ENCODE peak calls at places on chromosome 10, in seven cellular contexts. One of them, this sample, is unnamed.

GRCh38 chr10:102729090-102730026 is 14.4 kb upstream of the WBP1L start:
- DNase-seq in stimulated activated CD4-positive, alpha-beta T cell treated with anti-CD3 and anti-CD28 coated beads, Interleukin-1b, Interleukin-23, amount 100 ng/mL, for 24 hours: no peak
- DNase-seq in activated naive CD8-positive, alpha-beta T cell treated with anti-CD3 and anti-CD28 coated beads for 36 hours: peak; percentile 47
- DNase-seq in germinal center: peak; percentile 52
- DNase-seq in NCI-H526: peak; percentile 73
- DNase-seq in mesendoderm: peak; percentile 86
- DNase-seq in activated T-cell treated with anti-CD3 and anti-CD28 coated beads for 24 hours: peak; percentile 25
- DNase-seq in this sample: no peak

GRCh38 chr10:123496996-123497660 is 169.0 kb upstream of the GPR26 start:
- DNase-seq in mesendoderm: peak; percentile 71
- DNase-seq in NCI-H526: peak; percentile 71
- DNase-seq in activated T-cell treated with anti-CD3 and anti-CD28 coated beads for 24 hours: no peak
- DNase-seq in stimulated activated CD4-positive, alpha-beta T cell treated with anti-CD3 and anti-CD28 coated beads, Interleukin-1b, Interleukin-23, amount 100 ng/mL, for 24 hours: no peak
- DNase-seq in activated naive CD8-positive, alpha-beta T cell treated with anti-CD3 and anti-CD28 coated beads for 36 hours: no peak
- DNase-seq in germinal center: no peak
- DNase-seq in this sample: no peak

GRCh38 chr10:69348824-69349541 is 67.7 kb downstream of the TACR2 start:
- DNase-seq in activated naive CD8-positive, alpha-beta T cell treated with anti-CD3 and anti-CD28 coated beads for 36 hours: no peak
- DNase-seq in NCI-H526: no peak
- DNase-seq in germinal center: peak; percentile 64
- DNase-seq in mesendoderm: no peak
- DNase-seq in stimulated activated CD4-positive, alpha-beta T cell treated with anti-CD3 and anti-CD28 coated beads, Interleukin-1b, Interleukin-23, amount 100 ng/mL, for 24 hours: no peak
- DNase-seq in activated T-cell treated with anti-CD3 and anti-CD28 coated beads for 24 hours: no peak
- DNase-seq in this sample: no peak

GRCh38 chr10:5615263-5615820 is 51.1 kb downstream of the ASB13 start:
- DNase-seq in stimulated activated CD4-positive, alpha-beta T cell treated with anti-CD3 and anti-CD28 coated beads, Interleukin-1b, Interleukin-23, amount 100 ng/mL, for 24 hours: no peak
- DNase-seq in activated naive CD8-positive, alpha-beta T cell treated with anti-CD3 and anti-CD28 coated beads for 36 hours: no peak
- DNase-seq in NCI-H526: no peak
- DNase-seq in mesendoderm: no peak
- DNase-seq in germinal center: no peak
- DNase-seq in activated T-cell treated with anti-CD3 and anti-CD28 coated beads for 24 hours: no peak
- DNase-seq in this sample: no peak

GRCh38 chr10:23238015-23238414 is 45.9 kb downstream of the PTF1A start:
- DNase-seq in activated T-cell treated with anti-CD3 and anti-CD28 coated beads for 24 hours: no peak
- DNase-seq in activated naive CD8-positive, alpha-beta T cell treated with anti-CD3 and anti-CD28 coated beads for 36 hours: no peak
- DNase-seq in germinal center: no peak
- DNase-seq in mesendoderm: no peak
- DNase-seq in stimulated activated CD4-positive, alpha-beta T cell treated with anti-CD3 and anti-CD28 coated beads, Interleukin-1b, Interleukin-23, amount 100 ng/mL, for 24 hours: no peak
- DNase-seq in NCI-H526: no peak
- DNase-seq in this sample: no peak

GRCh38 chr10:122703483-122704448 is 4.1 kb upstream of the C10orf120 start:
- DNase-seq in NCI-H526: peak; percentile 74
- DNase-seq in germinal center: peak; percentile 47
- DNase-seq in activated naive CD8-positive, alpha-beta T cell treated with anti-CD3 and anti-CD28 coated beads for 36 hours: peak; percentile 61
- DNase-seq in activated T-cell treated with anti-CD3 and anti-CD28 coated beads for 24 hours: peak; percentile 36
- DNase-seq in stimulated activated CD4-positive, alpha-beta T cell treated with anti-CD3 and anti-CD28 coated beads, Interleukin-1b, Interleukin-23, amount 100 ng/mL, for 24 hours: peak; percentile 15
- DNase-seq in mesendoderm: peak; percentile 80
- DNase-seq in this sample: peak; percentile 57

GRCh38 chr10:30671011-30671616 is 41.6 kb upstream of the LYZL2 start:
- DNase-seq in activated naive CD8-positive, alpha-beta T cell treated with anti-CD3 and anti-CD28 coated beads for 36 hours: no peak
- DNase-seq in mesendoderm: peak; percentile 83
- DNase-seq in germinal center: peak; percentile 36
- DNase-seq in NCI-H526: peak; percentile 53
- DNase-seq in activated T-cell treated with anti-CD3 and anti-CD28 coated beads for 24 hours: peak; percentile 28
- DNase-seq in stimulated activated CD4-positive, alpha-beta T cell treated with anti-CD3 and anti-CD28 coated beads, Interleukin-1b, Interleukin-23, amount 100 ng/mL, for 24 hours: no peak
- DNase-seq in this sample: peak; percentile 41

GRCh38 chr10:113294868-113295267 is 258.0 kb upstream of the HABP2 start:
- DNase-seq in activated naive CD8-positive, alpha-beta T cell treated with anti-CD3 and anti-CD28 coated beads for 36 hours: no peak
- DNase-seq in germinal center: no peak
- DNase-seq in mesendoderm: no peak
- DNase-seq in activated T-cell treated with anti-CD3 and anti-CD28 coated beads for 24 hours: no peak
- DNase-seq in stimulated activated CD4-positive, alpha-beta T cell treated with anti-CD3 and anti-CD28 coated beads, Interleukin-1b, Interleukin-23, amount 100 ng/mL, for 24 hours: no peak
- DNase-seq in NCI-H526: no peak
- DNase-seq in this sample: no peak

GRCh38 chr10:85642421-85643170 is 724.0 kb downstream of the GRID1 start:
- DNase-seq in mesendoderm: peak; percentile 94
- DNase-seq in activated naive CD8-positive, alpha-beta T cell treated with anti-CD3 and anti-CD28 coated beads for 36 hours: no peak
- DNase-seq in activated T-cell treated with anti-CD3 and anti-CD28 coated beads for 24 hours: no peak
- DNase-seq in germinal center: no peak
- DNase-seq in stimulated activated CD4-positive, alpha-beta T cell treated with anti-CD3 and anti-CD28 coated beads, Interleukin-1b, Interleukin-23, amount 100 ng/mL, for 24 hours: no peak
- DNase-seq in NCI-H526: no peak
- DNase-seq in this sample: no peak

GRCh38 chr10:63491558-63492316 is 26.0 kb upstream of the JMJD1C start:
- DNase-seq in activated naive CD8-positive, alpha-beta T cell treated with anti-CD3 and anti-CD28 coated beads for 36 hours: no peak
- DNase-seq in activated T-cell treated with anti-CD3 and anti-CD28 coated beads for 24 hours: no peak
- DNase-seq in stimulated activated CD4-positive, alpha-beta T cell treated with anti-CD3 and anti-CD28 coated beads, Interleukin-1b, Interleukin-23, amount 100 ng/mL, for 24 hours: no peak
- DNase-seq in NCI-H526: no peak
- DNase-seq in mesendoderm: peak; percentile 67
- DNase-seq in germinal center: no peak
- DNase-seq in this sample: no peak

GRCh38 chr10:78657622-78658165 is 411.1 kb upstream of the ZMIZ1 start:
- DNase-seq in germinal center: peak; percentile 83
- DNase-seq in activated T-cell treated with anti-CD3 and anti-CD28 coated beads for 24 hours: peak; percentile 56
- DNase-seq in mesendoderm: peak; percentile 80
- DNase-seq in NCI-H526: peak; percentile 91
- DNase-seq in stimulated activated CD4-positive, alpha-beta T cell treated with anti-CD3 and anti-CD28 coated beads, Interleukin-1b, Interleukin-23, amount 100 ng/mL, for 24 hours: peak; percentile 43
- DNase-seq in activated naive CD8-positive, alpha-beta T cell treated with anti-CD3 and anti-CD28 coated beads for 36 hours: peak; percentile 66
- DNase-seq in this sample: peak; percentile 56

GRCh38 chr10:29861811-29862505 is 197.4 kb downstream of the JCAD start:
- DNase-seq in activated T-cell treated with anti-CD3 and anti-CD28 coated beads for 24 hours: no peak
- DNase-seq in stimulated activated CD4-positive, alpha-beta T cell treated with anti-CD3 and anti-CD28 coated beads, Interleukin-1b, Interleukin-23, amount 100 ng/mL, for 24 hours: no peak
- DNase-seq in NCI-H526: no peak
- DNase-seq in mesendoderm: no peak
- DNase-seq in activated naive CD8-positive, alpha-beta T cell treated with anti-CD3 and anti-CD28 coated beads for 36 hours: no peak
- DNase-seq in germinal center: no peak
- DNase-seq in this sample: no peak

GRCh38 chr10:484925-485661 is 204.4 kb downstream of the DIP2C start:
- DNase-seq in activated T-cell treated with anti-CD3 and anti-CD28 coated beads for 24 hours: no peak
- DNase-seq in mesendoderm: no peak
- DNase-seq in germinal center: no peak
- DNase-seq in stimulated activated CD4-positive, alpha-beta T cell treated with anti-CD3 and anti-CD28 coated beads, Interleukin-1b, Interleukin-23, amount 100 ng/mL, for 24 hours: no peak
- DNase-seq in NCI-H526: no peak
- DNase-seq in activated naive CD8-positive, alpha-beta T cell treated with anti-CD3 and anti-CD28 coated beads for 36 hours: peak; percentile 13
- DNase-seq in this sample: no peak

GRCh38 chr10:79070611-79071534 is 2.1 kb downstream of the ZMIZ1 start:
- DNase-seq in NCI-H526: peak; percentile 72
- DNase-seq in stimulated activated CD4-positive, alpha-beta T cell treated with anti-CD3 and anti-CD28 coated beads, Interleukin-1b, Interleukin-23, amount 100 ng/mL, for 24 hours: no peak
- DNase-seq in activated T-cell treated with anti-CD3 and anti-CD28 coated beads for 24 hours: no peak
- DNase-seq in mesendoderm: peak; percentile 89
- DNase-seq in activated naive CD8-positive, alpha-beta T cell treated with anti-CD3 and anti-CD28 coated beads for 36 hours: peak; percentile 28
- DNase-seq in germinal center: no peak
- DNase-seq in this sample: no peak

GRCh38 chr10:19663344-19663743 is 152.9 kb upstream of the PLXDC2 start:
- DNase-seq in activated T-cell treated with anti-CD3 and anti-CD28 coated beads for 24 hours: no peak
- DNase-seq in mesendoderm: peak; percentile 7
- DNase-seq in stimulated activated CD4-positive, alpha-beta T cell treated with anti-CD3 and anti-CD28 coated beads, Interleukin-1b, Interleukin-23, amount 100 ng/mL, for 24 hours: no peak
- DNase-seq in germinal center: no peak
- DNase-seq in activated naive CD8-positive, alpha-beta T cell treated with anti-CD3 and anti-CD28 coated beads for 36 hours: no peak
- DNase-seq in NCI-H526: no peak
- DNase-seq in this sample: no peak

GRCh38 chr10:21926949-21927348 is 76.6 kb downstream of the DNAJC1 start:
- DNase-seq in NCI-H526: no peak
- DNase-seq in activated T-cell treated with anti-CD3 and anti-CD28 coated beads for 24 hours: no peak
- DNase-seq in activated naive CD8-positive, alpha-beta T cell treated with anti-CD3 and anti-CD28 coated beads for 36 hours: no peak
- DNase-seq in stimulated activated CD4-positive, alpha-beta T cell treated with anti-CD3 and anti-CD28 coated beads, Interleukin-1b, Interleukin-23, amount 100 ng/mL, for 24 hours: no peak
- DNase-seq in germinal center: no peak
- DNase-seq in mesendoderm: peak; percentile 67
- DNase-seq in this sample: no peak

GRCh38 chr10:29811751-29812427 is 177.1 kb upstream of the SVIL start:
- DNase-seq in activated T-cell treated with anti-CD3 and anti-CD28 coated beads for 24 hours: peak; percentile 2
- DNase-seq in stimulated activated CD4-positive, alpha-beta T cell treated with anti-CD3 and anti-CD28 coated beads, Interleukin-1b, Interleukin-23, amount 100 ng/mL, for 24 hours: no peak
- DNase-seq in NCI-H526: no peak
- DNase-seq in germinal center: no peak
- DNase-seq in mesendoderm: no peak
- DNase-seq in activated naive CD8-positive, alpha-beta T cell treated with anti-CD3 and anti-CD28 coated beads for 36 hours: peak; percentile 2
- DNase-seq in this sample: no peak

GRCh38 chr10:114603943-114604342 is 54.1 kb downstream of the ABLIM1 start:
- DNase-seq in stimulated activated CD4-positive, alpha-beta T cell treated with anti-CD3 and anti-CD28 coated beads, Interleukin-1b, Interleukin-23, amount 100 ng/mL, for 24 hours: no peak
- DNase-seq in activated naive CD8-positive, alpha-beta T cell treated with anti-CD3 and anti-CD28 coated beads for 36 hours: no peak
- DNase-seq in germinal center: no peak
- DNase-seq in mesendoderm: no peak
- DNase-seq in NCI-H526: no peak
- DNase-seq in activated T-cell treated with anti-CD3 and anti-CD28 coated beads for 24 hours: no peak
- DNase-seq in this sample: no peak

GRCh38 chr10:14736600-14737081 is 38.1 kb downstream of the FAM107B start:
- DNase-seq in stimulated activated CD4-positive, alpha-beta T cell treated with anti-CD3 and anti-CD28 coated beads, Interleukin-1b, Interleukin-23, amount 100 ng/mL, for 24 hours: no peak
- DNase-seq in germinal center: peak; percentile 57
- DNase-seq in activated T-cell treated with anti-CD3 and anti-CD28 coated beads for 24 hours: no peak
- DNase-seq in NCI-H526: no peak
- DNase-seq in mesendoderm: peak; percentile 37
- DNase-seq in activated naive CD8-positive, alpha-beta T cell treated with anti-CD3 and anti-CD28 coated beads for 36 hours: no peak
- DNase-seq in this sample: no peak

GRCh38 chr10:58781873-58782488 is 269.3 kb downstream of the BICC1 start:
- DNase-seq in activated naive CD8-positive, alpha-beta T cell treated with anti-CD3 and anti-CD28 coated beads for 36 hours: no peak
- DNase-seq in mesendoderm: peak; percentile 55
- DNase-seq in stimulated activated CD4-positive, alpha-beta T cell treated with anti-CD3 and anti-CD28 coated beads, Interleukin-1b, Interleukin-23, amount 100 ng/mL, for 24 hours: no peak
- DNase-seq in germinal center: peak; percentile 11
- DNase-seq in activated T-cell treated with anti-CD3 and anti-CD28 coated beads for 24 hours: no peak
- DNase-seq in NCI-H526: peak; percentile 30
- DNase-seq in this sample: peak; percentile 4

GRCh38 chr10:60950312-60950711 is 6.3 kb upstream of the RHOBTB1 start:
- DNase-seq in NCI-H526: no peak
- DNase-seq in germinal center: no peak
- DNase-seq in activated T-cell treated with anti-CD3 and anti-CD28 coated beads for 24 hours: no peak
- DNase-seq in activated naive CD8-positive, alpha-beta T cell treated with anti-CD3 and anti-CD28 coated beads for 36 hours: no peak
- DNase-seq in stimulated activated CD4-positive, alpha-beta T cell treated with anti-CD3 and anti-CD28 coated beads, Interleukin-1b, Interleukin-23, amount 100 ng/mL, for 24 hours: no peak
- DNase-seq in mesendoderm: no peak
- DNase-seq in this sample: no peak

GRCh38 chr10:47318706-47319105 is 3.5 kb upstream of the GDF2 start:
- DNase-seq in activated naive CD8-positive, alpha-beta T cell treated with anti-CD3 and anti-CD28 coated beads for 36 hours: no peak
- DNase-seq in stimulated activated CD4-positive, alpha-beta T cell treated with anti-CD3 and anti-CD28 coated beads, Interleukin-1b, Interleukin-23, amount 100 ng/mL, for 24 hours: no peak
- DNase-seq in mesendoderm: peak; percentile 65
- DNase-seq in germinal center: no peak
- DNase-seq in activated T-cell treated with anti-CD3 and anti-CD28 coated beads for 24 hours: no peak
- DNase-seq in NCI-H526: no peak
- DNase-seq in this sample: no peak

GRCh38 chr10:49412571-49412970 is 16.7 kb upstream of the DRGX start:
- DNase-seq in stimulated activated CD4-positive, alpha-beta T cell treated with anti-CD3 and anti-CD28 coated beads, Interleukin-1b, Interleukin-23, amount 100 ng/mL, for 24 hours: no peak
- DNase-seq in activated naive CD8-positive, alpha-beta T cell treated with anti-CD3 and anti-CD28 coated beads for 36 hours: no peak
- DNase-seq in mesendoderm: no peak
- DNase-seq in activated T-cell treated with anti-CD3 and anti-CD28 coated beads for 24 hours: no peak
- DNase-seq in germinal center: no peak
- DNase-seq in NCI-H526: no peak
- DNase-seq in this sample: no peak

GRCh38 chr10:125155669-125156068 is 4.7 kb downstream of the CTBP2 start:
- DNase-seq in activated naive CD8-positive, alpha-beta T cell treated with anti-CD3 and anti-CD28 coated beads for 36 hours: no peak
- DNase-seq in stimulated activated CD4-positive, alpha-beta T cell treated with anti-CD3 and anti-CD28 coated beads, Interleukin-1b, Interleukin-23, amount 100 ng/mL, for 24 hours: no peak
- DNase-seq in NCI-H526: peak; percentile 14
- DNase-seq in mesendoderm: no peak
- DNase-seq in activated T-cell treated with anti-CD3 and anti-CD28 coated beads for 24 hours: no peak
- DNase-seq in germinal center: no peak
- DNase-seq in this sample: no peak

GRCh38 chr10:96211775-96212174 is 59.6 kb downstream of the BLNK start:
- DNase-seq in mesendoderm: no peak
- DNase-seq in NCI-H526: no peak
- DNase-seq in activated naive CD8-positive, alpha-beta T cell treated with anti-CD3 and anti-CD28 coated beads for 36 hours: no peak
- DNase-seq in germinal center: no peak
- DNase-seq in stimulated activated CD4-positive, alpha-beta T cell treated with anti-CD3 and anti-CD28 coated beads, Interleukin-1b, Interleukin-23, amount 100 ng/mL, for 24 hours: no peak
- DNase-seq in activated T-cell treated with anti-CD3 and anti-CD28 coated beads for 24 hours: no peak
- DNase-seq in this sample: no peak